ENCODE peak calls at places on chromosomes 7 and 10, in eight cellular contexts. H is NB4, J is adrenal gland, O is heart left ventricle, S is transverse colon, W is esophagus squamous epithelium, Q is gastrocnemius medialis, X is HCT116. I is an unnamed sample.

GRCh38 chr7:13856012-13856411 is 133.5 kb downstream of the ETV1 start:
- DNase-seq in H (no peak), J (no peak), X (no peak), O (no peak), S (no peak), W (no peak), Q (no peak), I (no peak)

GRCh38 chr7:143965280-143965679 is 10.6 kb downstream of the OR2F1 start:
- DNase-seq in S (no peak), O (no peak), X (no peak), W (no peak), Q (no peak), J (no peak), H (no peak), I (no peak)

GRCh38 chr10:131084791-131085585 is 226.5 kb downstream of the TCERG1L start:
- DNase-seq in Q (no peak), S (no peak), X (no peak), H (no peak), W (no peak), O (no peak), J (no peak), I (no peak)

GRCh38 chr7:140223515-140224221 is 46.9 kb upstream of the KDM7A start:
- DNase-seq in W (no peak), H (no peak), J (no peak), S (no peak), X (no peak), O (no peak), Q (no peak), I (no peak)

GRCh38 chr7:73830872-73831655 is at the start of gene CLDN4:
- DNase-seq in S (peak), W (no peak), O (peak), H (no peak), X (peak), Q (no peak), J (no peak), I (no peak)

GRCh38 chr10:120392671-120393079 is 64.4 kb upstream of the PLPP4 start:
- DNase-seq in X (no peak), J (no peak), H (no peak), S (peak), O (no peak), W (no peak), Q (no peak), I (no peak)

GRCh38 chr7:45617166-45617565 is 43.0 kb downstream of the ADCY1 start:
- DNase-seq in Q (no peak), W (no peak), X (no peak), S (no peak), J (no peak), H (no peak), O (no peak), I (no peak)

GRCh38 chr10:93680414-93681047 is 21.9 kb downstream of the FRA10AC1 start:
- DNase-seq in O (no peak), H (peak), X (peak), S (no peak), Q (no peak), W (no peak), J (no peak), I (no peak)

GRCh38 chr10:132710036-132710686 is 75.8 kb downstream of the NKX6-2 start:
- DNase-seq in S (no peak), Q (no peak), O (peak), J (no peak), H (no peak), X (no peak), W (no peak), I (no peak)

GRCh38 chr7:146084086-146084485 is 32.5 kb upstream of the CNTNAP2 start:
- DNase-seq in W (no peak), O (no peak), X (no peak), Q (no peak), S (no peak), H (no peak), J (no peak), I (no peak)

GRCh38 chr10:130932326-130933007 is 379.1 kb downstream of the TCERG1L start:
- DNase-seq in J (no peak), S (no peak), O (no peak), H (no peak), W (no peak), Q (no peak), X (no peak), I (no peak)

GRCh38 chr7:19538036-19538435 is 170.8 kb downstream of the POLR1F start:
- DNase-seq in S (no peak), H (no peak), J (no peak), W (no peak), O (no peak), Q (no peak), X (no peak), I (no peak)

GRCh38 chr7:42883950-42884349 is 27.9 kb downstream of the C7orf25 start:
- DNase-seq in O (no peak), X (no peak), W (no peak), S (no peak), J (no peak), H (peak), Q (no peak), I (no peak)

GRCh38 chr7:2993396-2993795 is 50.3 kb downstream of the CARD11 start:
- DNase-seq in W (no peak), H (no peak), Q (no peak), S (no peak), O (no peak), X (no peak), J (no peak), I (no peak)

GRCh38 chr10:46282460-46283216 is 4.2 kb upstream of the ANTXRL start:
- DNase-seq in H (peak), X (peak), S (peak), Q (peak), O (peak), W (no peak), J (peak), I (peak)

GRCh38 chr7:83413831-83414230 is 235.1 kb downstream of the SEMA3E start:
- DNase-seq in Q (no peak), H (no peak), J (no peak), X (no peak), W (no peak), O (no peak), S (no peak), I (no peak)

GRCh38 chr10:33196377-33196706 is 138.1 kb downstream of the NRP1 start:
- DNase-seq in S (no peak), J (no peak), H (no peak), X (no peak), O (no peak), Q (no peak), W (no peak), I (no peak)

GRCh38 chr10:62587011-62587410 is 212.8 kb downstream of the ZNF365 start:
- DNase-seq in W (no peak), O (no peak), Q (no peak), X (no peak), S (no peak), J (no peak), H (no peak), I (no peak)

GRCh38 chr7:8042796-8043535 is 74.4 kb downstream of the GLCCI1 start:
- DNase-seq in J (no peak), X (no peak), H (no peak), O (no peak), W (no peak), Q (no peak), S (no peak), I (no peak)

GRCh38 chr7:24108906-24109376 is 175.0 kb upstream of the NPY start:
- DNase-seq in O (no peak), J (no peak), Q (no peak), X (no peak), H (no peak), W (no peak), S (no peak), I (no peak)

GRCh38 chr7:81402227-81402626 is 367.6 kb downstream of the HGF start:
- DNase-seq in Q (no peak), X (no peak), S (no peak), J (no peak), H (no peak), O (no peak), W (no peak), I (no peak)

GRCh38 chr7:69738396-69738889 is 140.2 kb downstream of the AUTS2 start:
- DNase-seq in X (no peak), W (no peak), O (no peak), S (no peak), J (no peak), Q (no peak), H (peak), I (no peak)

GRCh38 chr10:101492205-101492604 is 95.9 kb downstream of the POLL start:
- DNase-seq in W (no peak), S (no peak), O (no peak), X (no peak), Q (no peak), J (no peak), H (no peak), I (no peak)

GRCh38 chr7:105664816-105665525 is 83.7 kb upstream of the EFCAB10 start:
- DNase-seq in O (no peak), W (no peak), S (no peak), J (no peak), Q (no peak), H (peak), X (peak), I (no peak)

GRCh38 chr7:33336820-33337219 is 207.5 kb downstream of the BBS9 start:
- DNase-seq in X (no peak), H (no peak), O (no peak), W (no peak), Q (no peak), J (no peak), S (no peak), I (no peak)

GRCh38 chr10:47450442-47450841 is 33.5 kb downstream of the ANXA8 start:
- DNase-seq in S (no peak), H (no peak), O (peak), W (no peak), Q (no peak), J (no peak), X (no peak), I (no peak)

GRCh38 chr7:74575083-74575803 is 82.3 kb upstream of the GTF2I start:
- DNase-seq in X (no peak), S (peak), H (peak), Q (no peak), J (no peak), O (no peak), W (no peak), I (no peak)

GRCh38 chr10:8037941-8038894 is 16.3 kb upstream of the GATA3 start:
- DNase-seq in W (no peak), X (no peak), J (no peak), S (no peak), O (no peak), Q (no peak), H (no peak), I (no peak)

GRCh38 chr7:93048136-93048930 is 69.4 kb downstream of the SAMD9 start:
- DNase-seq in S (no peak), H (no peak), Q (no peak), J (no peak), W (no peak), X (no peak), O (no peak), I (no peak)

GRCh38 chr10:10869592-10869991 is 148.1 kb upstream of the CELF2 start:
- DNase-seq in S (no peak), W (no peak), H (peak), O (no peak), J (no peak), Q (no peak), X (no peak), I (no peak)

GRCh38 chr7:131522325-131522920 is 34.0 kb downstream of the PODXL start:
- DNase-seq in W (no peak), S (no peak), Q (no peak), X (no peak), O (no peak), J (no peak), H (no peak), I (peak)

GRCh38 chr10:113399051-113399450 is 153.8 kb upstream of the HABP2 start:
- DNase-seq in W (no peak), X (no peak), Q (no peak), J (no peak), S (no peak), O (no peak), H (no peak), I (no peak)

GRCh38 chr10:132859084-132859855 is 73.3 kb upstream of the NKX6-2 start:
- DNase-seq in O (no peak), Q (no peak), J (no peak), W (no peak), H (no peak), X (no peak), S (no peak), I (peak)

GRCh38 chr10:58435297-58435696 is 50.1 kb downstream of the TFAM start:
- DNase-seq in W (no peak), X (peak), Q (no peak), H (peak), O (no peak), J (no peak), S (peak), I (no peak)

GRCh38 chr7:20598479-20599419 is 16.7 kb upstream of the ABCB5 start:
- DNase-seq in Q (no peak), X (peak), O (no peak), H (peak), J (no peak), W (no peak), S (no peak), I (no peak)

GRCh38 chr10:83961620-83962019 is 177.7 kb upstream of the GHITM start:
- DNase-seq in W (no peak), H (peak), S (no peak), Q (no peak), J (no peak), X (no peak), O (no peak), I (no peak)

GRCh38 chr7:2009541-2010001 is 223.2 kb downstream of the MAD1L1 start:
- DNase-seq in H (no peak), W (no peak), O (peak), J (no peak), X (no peak), S (no peak), Q (no peak), I (no peak)

GRCh38 chr7:87498893-87499292 is 23.4 kb upstream of the ABCB4 start:
- DNase-seq in J (no peak), X (no peak), O (no peak), Q (no peak), W (no peak), S (no peak), H (no peak), I (no peak)

GRCh38 chr10:131420867-131421266 is 109.3 kb upstream of the TCERG1L start:
- DNase-seq in S (no peak), X (no peak), W (no peak), O (peak), Q (no peak), H (no peak), J (no peak), I (no peak)

GRCh38 chr10:16314259-16314658 is 122.6 kb upstream of the PTER start:
- DNase-seq in H (peak), X (peak), S (no peak), W (no peak), Q (no peak), J (no peak), O (no peak), I (no peak)

GRCh38 chr10:80447618-80448190 is 6.4 kb upstream of the TSPAN14 start:
- DNase-seq in S (no peak), H (no peak), J (no peak), X (no peak), O (no peak), W (no peak), Q (no peak), I (no peak)

GRCh38 chr10:80444124-80444523 is 10.0 kb upstream of the TSPAN14 start:
- DNase-seq in X (no peak), H (no peak), J (no peak), S (no peak), W (no peak), Q (no peak), O (no peak), I (no peak)

GRCh38 chr10:80443531-80443974 is 10.6 kb upstream of the TSPAN14 start:
- DNase-seq in O (no peak), Q (no peak), S (peak), X (no peak), W (no peak), J (peak), H (peak), I (no peak)

GRCh38 chr10:80442879-80443278 is 11.2 kb upstream of the TSPAN14 start:
- DNase-seq in W (no peak), J (no peak), X (no peak), H (no peak), S (no peak), O (no peak), Q (no peak), I (no peak)

GRCh38 chr10:80444646-80445319 is 9.3 kb upstream of the TSPAN14 start:
- DNase-seq in O (peak), Q (peak), X (no peak), H (peak), W (no peak), S (peak), J (peak), I (peak)
- TF ChIP-seq CTCF in O (peak), Q (peak), X (peak), H (peak), W (no peak), S (peak), J (peak), I (peak)

GRCh38 chr7:37915438-37915837 is 1.2 kb downstream of the SFRP4 start:
- DNase-seq in X (no peak), Q (no peak), O (no peak), S (peak), J (no peak), H (peak), W (no peak), I (peak)

GRCh38 chr7:37916017-37916672 is 472 bp downstream of the SFRP4 start:
- DNase-seq in S (peak), W (no peak), O (peak), H (peak), J (no peak), X (no peak), Q (no peak), I (peak)

GRCh38 chr7:37920305-37920618 is 178 bp upstream of the EPDR1 start:
- DNase-seq in W (no peak), H (no peak), O (no peak), J (no peak), S (no peak), Q (no peak), X (no peak), I (no peak)

GRCh38 chr7:37918526-37918925 is 1.9 kb upstream of the SFRP4 start:
- DNase-seq in W (no peak), S (no peak), J (no peak), X (no peak), H (peak), O (no peak), Q (no peak), I (no peak)

DNA sequence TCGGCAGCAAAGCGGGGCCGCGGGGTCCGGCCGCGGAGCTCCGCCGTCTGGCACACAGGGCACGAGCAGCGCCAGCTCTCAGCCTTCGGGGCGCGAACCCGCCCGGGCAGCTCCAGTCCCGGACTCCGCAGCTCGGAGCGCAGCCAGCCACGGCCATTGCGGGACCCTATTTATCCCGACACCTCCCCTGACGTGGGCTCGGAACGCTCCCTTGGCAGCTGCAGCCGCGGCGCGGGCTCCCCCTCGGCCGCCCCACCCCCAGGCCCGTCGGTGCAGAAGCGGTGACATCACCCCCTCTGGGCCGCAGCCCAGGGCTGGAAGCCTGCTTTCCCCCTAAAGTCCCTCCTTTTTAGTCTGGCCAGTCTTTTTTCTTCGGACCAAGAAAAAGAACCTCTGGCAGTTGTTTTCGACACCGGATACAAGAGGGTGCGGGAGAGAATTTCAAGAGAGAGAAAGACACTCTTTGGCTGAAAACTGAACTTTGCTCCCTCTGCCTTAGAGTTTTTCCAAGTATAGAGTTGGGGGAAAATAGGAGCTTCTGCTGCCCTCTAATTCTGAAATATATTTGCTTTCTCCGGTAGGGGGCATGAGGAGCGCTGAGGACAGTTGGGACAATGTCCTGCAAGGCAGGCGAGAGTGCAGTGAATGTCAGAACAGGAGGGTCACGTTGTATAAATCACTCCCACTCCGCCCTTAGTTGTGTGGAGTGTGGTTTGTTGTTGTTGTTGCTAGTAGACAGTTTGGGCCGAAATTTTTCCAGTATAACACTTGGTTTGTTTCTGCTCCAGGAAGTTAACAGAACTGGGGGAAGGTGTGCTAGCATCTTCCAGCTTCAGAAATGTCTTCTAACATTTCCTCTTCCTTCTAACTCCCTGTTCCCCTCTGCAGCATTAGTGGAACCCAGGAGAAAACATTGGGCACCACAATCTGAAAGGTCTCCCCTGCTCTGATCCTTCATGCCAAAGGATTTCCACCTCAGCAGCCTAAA is at the start of gene SFRP4:
- DNase-seq in W (no peak), H (peak), Q (no peak), O (peak), S (peak), J (peak), X (peak), I (peak)
- TF ChIP-seq POLR2A in W (no peak), H (no peak), Q (no peak), O (no peak), S (no peak), J (no peak), X (no peak), I (peak)

GRCh38 chr7:17181482-17181881 is 117.0 kb upstream of the AHR start:
- DNase-seq in J (no peak), Q (no peak), X (no peak), W (no peak), H (no peak), S (no peak), O (no peak), I (no peak)
- TF ChIP-seq CTCF in J (no peak), Q (no peak), X (peak), W (no peak), H (no peak), S (no peak), O (no peak), I (no peak)

GRCh38 chr10:28171468-28172235 is 131.2 kb downstream of the MPP7 start:
- DNase-seq in S (no peak), X (no peak), W (no peak), O (no peak), J (no peak), H (no peak), Q (no peak), I (no peak)
- TF ChIP-seq POLR2A in S (no peak), X (no peak), W (no peak), O (no peak), J (no peak), H (no peak), Q (no peak), I (no peak)

DNA sequence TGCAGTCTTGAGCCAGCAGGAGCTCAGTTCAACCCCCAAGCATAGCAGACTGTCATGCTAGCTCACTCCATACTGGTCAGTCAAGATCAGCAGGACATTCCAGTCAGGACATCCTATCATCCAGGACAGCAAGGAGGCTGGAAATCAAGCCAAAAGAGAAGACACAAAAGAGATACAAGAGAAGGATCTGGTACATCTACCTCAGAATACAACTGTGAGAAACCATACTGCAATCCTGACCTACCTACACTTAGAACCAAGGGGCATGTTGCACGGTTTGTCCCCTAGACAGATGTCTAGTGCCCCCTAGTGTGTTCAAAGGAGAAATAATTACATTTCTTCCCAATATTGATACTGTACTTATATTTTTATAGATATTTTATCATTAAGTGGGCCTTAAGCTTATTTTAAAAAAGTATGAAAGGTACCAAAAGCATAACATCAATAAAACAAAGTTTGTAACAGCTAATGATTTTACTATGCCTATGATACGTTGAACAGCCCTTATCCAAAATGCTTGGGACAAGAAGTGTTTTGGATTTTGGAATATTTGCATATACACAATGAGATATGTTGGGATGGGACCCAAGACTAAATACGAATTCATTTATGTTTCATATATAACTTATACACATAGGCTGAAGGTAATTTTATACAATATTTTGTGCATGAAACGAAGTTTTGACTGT is 26.7 kb downstream of the ERCC6 start:
- DNase-seq in O (no peak), S (no peak), W (no peak), Q (no peak), X (peak), H (peak), J (no peak), I (no peak)
- TF ChIP-seq CTCF in O (peak), S (peak), W (peak), Q (peak), X (peak), H (peak), J (peak), I (no peak)

I was measured in ovary.